ENCODE peak calls at places on chromosome X, in six cellular contexts. F is colonic mucosa; O is activated naive CD4-positive, alpha-beta T cell treated with anti-CD3 and anti-CD28 coated beads, Interleukin-2, amount 10 ng/mL, durations not matched to agents 7 days and 5 days; K is cerebellar cortex; Z is mesendoderm; X is D341Med. L is an unnamed sample.

GRCh38 chrX:32894679-32895078 is 316.7 kb downstream of the DMD start:
- DNase-seq in K (no peak), F (no peak), Z (no peak), O (no peak), X (no peak), L (no peak)

GRCh38 chrX:13938053-13938765 is 91.5 kb downstream of the GEMIN8 start:
- DNase-seq in O (no peak), X (peak), K (peak), F (peak), Z (peak), L (no peak)

GRCh38 chrX:85517994-85518718 is 138.7 kb upstream of the POF1B start:
- DNase-seq in X (no peak), F (peak), O (no peak), Z (no peak), K (no peak), L (no peak)

GRCh38 chrX:52422884-52423283 is 54.1 kb downstream of the XAGE2 start:
- DNase-seq in Z (no peak), K (no peak), F (no peak), O (no peak), X (no peak), L (no peak)

GRCh38 chrX:118347131-118347530 is 1.2 kb downstream of the WDR44 start:
- DNase-seq in K (peak), O (peak), X (no peak), Z (peak), F (no peak), L (peak)

GRCh38 chrX:40147399-40148188 is 49.8 kb upstream of the BCOR start:
- DNase-seq in K (no peak), F (no peak), Z (peak), X (no peak), O (no peak), L (no peak)

GRCh38 chrX:154731203-154731602 is 19.7 kb downstream of the GAB3 start:
- DNase-seq in Z (no peak), O (no peak), K (no peak), X (no peak), F (no peak), L (no peak)

GRCh38 chrX:19627533-19627932 is 112.2 kb upstream of the MAP3K15 start:
- DNase-seq in F (no peak), X (no peak), Z (no peak), K (no peak), O (no peak), L (no peak)

GRCh38 chrX:22192419-22193086 is 80.2 kb upstream of the CBLL2 start:
- DNase-seq in K (peak), Z (peak), F (peak), O (peak), X (peak), L (peak)

L was measured in erythroblast.